ENCODE peak calls at places on chromosomes 13 and 19, in four cellular contexts. V is heart left ventricle, L is transverse colon, S is right atrium auricular region. A is an unnamed sample. For H3K27me3, the result is how much of the 10 kb centered on the place peaks cover.

GRCh38 chr19:3513198-3514140 is 7.4 kb downstream of the FZR1 start:
- DNase-seq in V (no peak), L (no peak), S (no peak), A (no peak)

GRCh38 chr19:37718357-37718756 is 1.2 kb downstream of the ZNF607 start:
- DNase-seq in L (no peak), V (no peak), S (no peak), A (no peak)

GRCh38 chr13:49584771-49585182 is 581 bp downstream of the RCBTB1 start:
- DNase-seq in L (no peak), V (no peak), S (no peak), A (no peak)

GRCh38 chr19:56769650-56770049 is 70.9 kb downstream of the PEG3 start:
- DNase-seq in S (no peak), L (no peak), V (no peak), A (no peak)

GRCh38 chr13:93230466-93230865 is 3.9 kb downstream of the GPC6 start:
- DNase-seq in S (no peak), L (no peak), V (no peak), A (peak)

GRCh38 chr13:90386090-90386489 is 961.4 kb upstream of the MIR17HG start:
- DNase-seq in L (no peak), S (no peak), V (no peak), A (no peak)

GRCh38 chr19:45475537-45476348 is 7.9 kb downstream of the FOSB start:
- DNase-seq in V (no peak), S (no peak), L (no peak), A (no peak)

GRCh38 chr13:106155411-106155810 is 380.1 kb downstream of the EFNB2 start:
- DNase-seq in V (no peak), L (no peak), S (no peak), A (no peak)

GRCh38 chr13:51590966-51591627 is 6.8 kb downstream of the WDFY2 start:
- DNase-seq in V (no peak), S (no peak), L (no peak), A (no peak)

GRCh38 chr19:2064395-2064787 is 13.3 kb upstream of the MKNK2 start:
- DNase-seq in V (no peak), S (no peak), L (no peak), A (no peak)

GRCh38 chr19:46131485-46132143 is 7.1 kb upstream of the IGFL3 start:
- DNase-seq in V (no peak), S (no peak), L (no peak), A (no peak)

GRCh38 chr13:67186985-67187569 is 43.1 kb downstream of the PCDH9 start:
- DNase-seq in L (no peak), V (no peak), S (no peak), A (no peak)

GRCh38 chr13:113001251-113002140 is 32.5 kb downstream of the MCF2L start:
- DNase-seq in L (peak), S (no peak), V (no peak), A (peak)

GRCh38 chr13:45518525-45519235 is 53.9 kb downstream of the COG3 start:
- DNase-seq in S (no peak), L (no peak), V (no peak), A (no peak)

GRCh38 chr13:74644239-74644638 is 510.0 kb upstream of the KLF12 start:
- DNase-seq in L (no peak), V (no peak), S (no peak), A (no peak)

GRCh38 chr13:79340490-79340889 is 65.6 kb downstream of the RBM26 start:
- DNase-seq in V (no peak), L (no peak), S (no peak), A (no peak)

GRCh38 chr13:80989241-80989640 is 648.3 kb upstream of the SPRY2 start:
- DNase-seq in L (no peak), S (no peak), V (no peak), A (no peak)

GRCh38 chr13:81275666-81276258 is 934.8 kb upstream of the SPRY2 start:
- DNase-seq in S (no peak), V (no peak), L (no peak), A (no peak)

GRCh38 chr13:33016414-33017409 is at the start of gene KL:
- DNase-seq in V (peak), L (peak), S (no peak), A (no peak)

GRCh38 chr19:6856749-6857372 is 30.5 kb upstream of the ADGRE1 start:
- DNase-seq in S (no peak), V (no peak), L (no peak), A (no peak)

GRCh38 chr19:47603706-47604310 is 5.1 kb upstream of the BICRA start:
- DNase-seq in V (no peak), L (no peak), S (no peak), A (no peak)

GRCh38 chr13:36069881-36070366 is 61.3 kb downstream of the DCLK1 start:
- DNase-seq in L (no peak), S (no peak), V (no peak), A (no peak)

GRCh38 chr19:35959040-35959967 is 23.1 kb downstream of the LRFN3 start:
- DNase-seq in L (peak), S (no peak), V (peak), A (no peak)
- TF ChIP-seq CTCF in L (no peak), S (no peak), V (peak), A (no peak)

DNA sequence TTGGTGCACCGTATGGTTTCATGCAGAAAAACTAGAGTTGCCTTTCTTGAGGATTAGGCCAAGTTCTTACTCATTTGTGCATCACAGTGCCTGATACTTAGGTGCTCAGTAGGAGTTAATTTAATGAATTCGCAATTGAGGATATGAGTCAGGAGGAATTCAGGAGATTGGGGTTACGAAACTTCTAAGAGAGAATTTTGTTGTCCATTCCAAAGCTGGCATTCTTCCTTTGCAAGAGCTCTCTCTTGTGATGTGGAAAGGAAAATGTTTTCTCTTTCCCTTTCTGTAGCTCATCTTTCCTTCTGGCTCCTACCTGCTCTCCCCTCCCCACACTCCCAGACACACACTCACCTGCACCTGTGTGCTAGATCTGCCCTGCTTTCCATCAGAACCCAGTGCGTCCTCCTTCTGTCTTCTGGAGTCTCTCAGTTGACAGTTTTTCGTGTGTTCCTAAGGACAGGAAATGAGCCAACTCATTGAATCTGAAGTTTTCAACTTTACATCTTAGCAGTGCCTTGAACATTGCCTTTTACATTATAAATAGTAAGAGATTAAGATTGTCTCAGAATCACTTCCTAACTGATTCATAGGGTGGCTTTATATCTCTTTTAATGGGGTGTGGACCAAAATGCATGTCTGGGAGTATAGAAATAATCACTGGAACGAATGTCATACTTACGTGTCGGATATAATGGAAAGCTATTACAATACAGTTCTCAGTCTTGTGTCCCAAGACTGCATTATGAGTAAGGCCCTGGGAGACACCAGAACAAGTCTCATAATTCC is 19.7 kb upstream of the ERCC5 start:
- DNase-seq in L (no peak), V (no peak), S (no peak), A (peak)
- H3K4me3 ChIP-seq in L (no peak), V (no peak), S (no peak), A (no peak)

DNA sequence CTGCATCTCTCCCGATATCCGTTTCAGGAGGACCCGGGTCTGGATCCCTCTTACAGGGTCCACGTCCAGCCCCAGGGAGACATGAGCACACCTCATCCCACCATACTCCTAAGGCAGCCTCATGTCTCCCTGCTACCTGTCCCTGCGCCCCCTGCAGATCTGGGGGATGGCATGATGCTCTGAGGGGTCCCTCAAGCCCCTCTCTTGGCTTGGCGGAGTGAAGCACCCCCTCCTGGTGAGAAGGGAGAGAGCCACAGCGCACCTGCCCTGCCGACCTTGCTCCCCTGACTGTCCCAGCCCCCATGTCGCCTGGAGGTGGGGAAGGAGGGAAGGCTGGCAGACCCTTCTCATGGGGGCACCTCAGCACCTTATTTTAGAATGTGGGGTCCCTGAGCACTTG is 21.5 kb upstream of the ARHGEF7 start:
- DNase-seq in S (no peak), L (no peak), V (no peak), A (no peak)
- H3K27me3 ChIP-seq in S (under half), L (under half), V (under half), A (under half)

DNA sequence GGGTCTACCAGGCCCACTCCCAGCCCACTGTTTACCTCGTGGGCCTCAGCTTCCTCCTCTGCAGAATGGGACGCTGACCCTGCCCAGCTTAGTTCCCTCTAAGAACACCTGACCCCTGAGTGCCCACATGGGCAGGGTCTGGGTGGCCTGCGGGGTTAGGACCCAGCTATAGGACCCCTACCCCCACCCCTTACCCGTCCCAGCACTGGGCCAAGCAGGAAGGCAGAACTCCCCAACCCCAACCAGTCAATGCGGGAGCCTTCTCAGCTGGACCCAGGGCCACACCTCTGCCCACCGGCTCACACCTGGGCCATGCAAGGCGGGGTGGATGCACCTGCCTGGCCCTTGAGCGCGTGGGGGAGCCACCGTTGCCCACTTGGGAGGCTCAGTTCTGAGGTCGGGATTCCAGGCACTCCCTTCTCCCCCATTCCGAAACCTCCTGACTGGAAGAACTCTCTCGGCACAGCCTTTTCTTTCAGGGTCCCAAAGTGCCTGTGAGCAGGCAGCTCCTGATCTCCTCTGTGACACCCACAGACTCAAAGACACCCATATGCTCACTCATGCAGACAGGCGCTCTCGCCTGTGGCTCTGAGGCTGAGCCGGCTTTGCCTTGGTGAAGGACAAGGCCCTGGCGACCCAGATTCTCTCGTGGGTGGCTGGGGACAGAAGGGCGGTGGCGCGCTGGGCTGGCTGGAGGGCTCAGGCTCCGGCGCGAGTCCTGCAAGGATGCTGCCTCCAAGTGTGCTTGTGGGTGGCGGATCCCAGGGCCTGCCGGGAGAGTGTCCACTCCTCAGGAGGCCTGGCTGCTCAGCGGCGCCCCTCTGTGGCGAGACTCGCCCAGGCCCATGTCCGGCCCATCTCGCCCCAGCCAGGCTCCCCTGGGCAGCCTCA is 27.9 kb upstream of the PARP4 start:
- DNase-seq in V (no peak), S (no peak), L (no peak), A (no peak)
- TF ChIP-seq CTCF in V (no peak), S (no peak), L (no peak), A (peak)

GRCh38 chr13:102190930-102191329 is 210.9 kb downstream of the FGF14 start:
- DNase-seq in V (no peak), S (no peak), L (no peak), A (no peak)
- H3K4me3 ChIP-seq in V (no peak), S (no peak), L (no peak), A (no peak)

GRCh38 chr13:114025432-114026127 is 51.7 kb upstream of the C13orf46 start:
- DNase-seq in S (no peak), V (no peak), L (peak), A (no peak)

GRCh38 chr13:114022309-114022669 is 48.4 kb upstream of the C13orf46 start:
- DNase-seq in L (no peak), S (no peak), V (no peak), A (no peak)

GRCh38 chr13:114024603-114025431 is 50.9 kb upstream of the C13orf46 start:
- DNase-seq in L (peak), S (no peak), V (no peak), A (no peak)

GRCh38 chr13:114022876-114023275 is 49.0 kb upstream of the C13orf46 start:
- DNase-seq in V (no peak), L (no peak), S (no peak), A (no peak)

DNA sequence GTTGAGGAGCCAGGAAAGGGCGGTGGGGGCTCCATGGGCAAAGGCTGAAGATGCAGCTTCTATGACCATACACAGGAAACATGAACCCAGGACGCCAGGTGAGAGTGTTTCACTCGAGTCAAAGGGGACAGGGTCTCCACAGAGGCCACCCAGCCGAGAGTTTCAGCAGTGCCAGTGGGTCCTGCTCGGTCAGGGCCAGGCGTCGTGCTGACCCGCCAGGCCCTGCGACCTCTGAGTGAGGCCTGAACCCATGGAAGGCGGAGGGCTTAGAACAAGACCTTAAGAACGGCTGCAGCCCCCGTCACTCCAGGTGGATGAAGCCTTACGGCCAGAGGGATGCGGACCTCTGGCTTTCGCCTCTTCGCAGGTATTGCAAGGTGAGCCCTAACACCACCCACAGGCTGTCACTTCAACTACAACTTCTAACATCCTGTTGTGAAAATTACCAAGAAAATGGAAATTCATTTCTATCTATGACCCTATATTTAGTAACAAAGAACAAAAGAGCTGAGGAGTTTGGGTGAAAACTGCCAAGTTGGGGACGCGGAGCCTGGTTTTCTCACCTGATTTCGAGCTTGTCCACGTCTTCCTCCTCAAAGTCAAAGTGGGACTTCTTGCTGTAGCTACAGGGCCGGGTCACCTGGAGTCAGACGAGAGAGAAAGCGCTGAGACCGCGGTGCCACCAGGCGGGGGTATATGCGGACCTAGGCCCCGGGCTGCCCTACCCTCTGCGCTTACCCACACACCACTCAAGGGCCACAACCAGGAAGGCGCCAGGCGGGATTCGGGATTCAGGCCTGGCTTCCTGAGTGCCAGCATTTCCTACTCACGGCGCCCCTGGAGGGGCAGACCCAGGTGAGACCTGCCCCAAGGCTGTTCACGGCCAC is 50.1 kb upstream of the C13orf46 start:
- DNase-seq in L (no peak), S (no peak), V (no peak), A (no peak)
- H3K27me3 ChIP-seq in L (under half), S (under half), V (under half), A (under half)

GRCh38 chr19:49432141-49433073 is 7.2 kb downstream of the GFY start:
- DNase-seq in L (peak), V (no peak), S (no peak), A (no peak)

GRCh38 chr19:49431330-49431749 is 6.2 kb downstream of the GFY start:
- DNase-seq in L (no peak), V (no peak), S (no peak), A (no peak)

GRCh38 chr19:49430172-49430677 is 5.0 kb downstream of the GFY start:
- DNase-seq in L (no peak), S (no peak), V (no peak), A (no peak)

GRCh38 chr19:49428547-49429451 is 3.6 kb downstream of the GFY start:
- DNase-seq in S (no peak), V (no peak), L (no peak), A (no peak)

GRCh38 chr19:49430678-49431329 is 5.6 kb downstream of the GFY start:
- DNase-seq in L (no peak), S (no peak), V (no peak), A (no peak)
- TF ChIP-seq CTCF in L (no peak), S (no peak), V (no peak), A (no peak)

DNA sequence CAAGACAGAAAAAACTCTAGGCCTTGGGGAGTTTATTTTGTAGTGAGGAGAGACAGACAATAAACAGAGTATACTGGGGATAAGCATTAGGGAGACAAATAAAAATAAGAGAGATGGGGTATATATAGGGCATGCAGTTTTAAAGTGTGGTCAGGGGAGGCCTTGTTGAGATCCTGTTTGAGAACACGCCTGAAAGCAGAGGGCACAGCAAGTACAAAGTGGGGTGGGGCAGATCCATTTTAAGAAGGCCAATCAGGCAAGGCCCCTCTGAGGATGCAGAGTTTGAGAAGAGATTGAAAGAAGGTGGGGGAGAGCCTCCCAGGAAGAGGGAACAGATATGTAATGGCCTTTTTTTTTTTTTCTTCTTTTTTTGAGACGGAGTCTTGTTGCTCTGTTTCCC is 2.1 kb downstream of the PPP2R1A start:
- DNase-seq in L (no peak), V (peak), S (no peak), A (no peak)
- H3K4me3 ChIP-seq in L (no peak), V (peak), S (no peak), A (no peak)

DNA sequence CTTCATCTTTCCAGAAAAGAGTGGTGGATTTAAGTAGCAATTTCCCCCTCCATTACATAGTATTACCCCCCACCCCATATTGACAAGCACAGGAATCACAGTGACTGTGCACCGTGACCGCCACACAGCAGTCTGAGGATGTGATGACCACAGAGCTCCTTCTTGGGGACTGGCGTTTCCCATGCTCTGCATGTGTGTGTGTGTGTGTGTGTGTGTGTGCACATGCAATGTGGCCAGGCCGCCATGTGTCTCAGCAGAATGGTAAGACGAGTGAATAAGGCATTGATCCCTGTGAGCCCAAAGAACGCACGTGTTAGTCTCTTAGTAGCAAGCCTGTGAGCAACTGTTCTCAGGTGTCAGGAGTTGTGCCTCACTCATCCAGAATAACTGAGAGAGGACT is 43.8 kb upstream of the CHST8 start:
- DNase-seq in S (no peak), V (no peak), L (no peak), A (no peak)
- H3K27me3 ChIP-seq in S (under half), V (under half), L (under half), A (under half)

GRCh38 chr19:989381-990081 is 5.4 kb downstream of the WDR18 start:
- DNase-seq in L (no peak), S (no peak), V (no peak), A (no peak)
- TF ChIP-seq CTCF in L (no peak), S (no peak), V (no peak), A (peak)

A was measured in kidney epithelial cell.